ENCODE peak calls at places on chromosome 12, in nine cellular contexts. I is H9, V is HCT116, R is A549, U is PC-9, N is hepatocyte, G is IMR-90, K is fibroblast of lung, Y is endothelial cell of umbilical vein. E is an unnamed sample. For H3K4me1, the result is how much of the 10 kb centered on the place peaks cover.

GRCh38 chr12:69497308-69498026 is 27.3 kb downstream of the FRS2 start:
- DNase-seq in N (no peak), R (no peak), Y (no peak), V (no peak), K (peak), G (peak), U (no peak), I (no peak), E (no peak)

GRCh38 chr12:4355843-4356327 is 23.6 kb downstream of the FGF23 start:
- DNase-seq in G (peak), K (peak), I (peak), N (peak), R (peak), Y (peak), U (no peak), V (peak), E (peak)

GRCh38 chr12:69019910-69020309 is 86.9 kb upstream of the CPM start:
- DNase-seq in U (no peak), N (no peak), I (no peak), G (no peak), K (no peak), Y (no peak), V (no peak), R (no peak), E (no peak)

GRCh38 chr12:79420146-79420618 is 270.6 kb downstream of the PAWR start:
- DNase-seq in R (peak), N (peak), V (peak), U (peak), G (peak), K (peak), Y (peak), I (no peak), E (peak)

GRCh38 chr12:62969695-62970094 is 34.7 kb upstream of the PPM1H start:
- DNase-seq in R (no peak), K (no peak), Y (no peak), U (no peak), G (no peak), I (no peak), V (no peak), N (no peak), E (no peak)

GRCh38 chr12:46362895-46363581 is 9.5 kb downstream of the SLC38A2 start:
- DNase-seq in R (no peak), N (no peak), G (no peak), I (no peak), K (no peak), V (no peak), Y (no peak), U (no peak), E (no peak)

GRCh38 chr12:5081016-5081415 is 37.3 kb downstream of the KCNA5 start:
- DNase-seq in V (no peak), Y (no peak), K (no peak), N (no peak), R (no peak), G (no peak), U (no peak), I (peak), E (no peak)

GRCh38 chr12:26010293-26010821 is 51.9 kb downstream of the RASSF8 start:
- DNase-seq in Y (peak), N (no peak), U (no peak), V (no peak), I (no peak), G (no peak), R (no peak), K (peak), E (peak)

GRCh38 chr12:120678572-120678971 is 8.4 kb upstream of the MLEC start:
- DNase-seq in G (no peak), U (no peak), Y (no peak), V (no peak), N (no peak), R (no peak), I (no peak), K (no peak), E (peak)

GRCh38 chr12:77928078-77928477 is 97.4 kb downstream of the NAV3 start:
- DNase-seq in R (no peak), Y (no peak), G (no peak), N (no peak), I (no peak), K (no peak), V (no peak), U (no peak), E (no peak)

GRCh38 chr12:77923882-77924281 is 93.2 kb downstream of the NAV3 start:
- DNase-seq in V (no peak), Y (no peak), U (no peak), N (no peak), G (no peak), I (no peak), R (no peak), K (peak), E (no peak)

GRCh38 chr12:77924703-77925102 is 94.0 kb downstream of the NAV3 start:
- DNase-seq in G (peak), N (peak), V (no peak), Y (no peak), R (no peak), U (no peak), K (peak), I (no peak), E (no peak)

DNA sequence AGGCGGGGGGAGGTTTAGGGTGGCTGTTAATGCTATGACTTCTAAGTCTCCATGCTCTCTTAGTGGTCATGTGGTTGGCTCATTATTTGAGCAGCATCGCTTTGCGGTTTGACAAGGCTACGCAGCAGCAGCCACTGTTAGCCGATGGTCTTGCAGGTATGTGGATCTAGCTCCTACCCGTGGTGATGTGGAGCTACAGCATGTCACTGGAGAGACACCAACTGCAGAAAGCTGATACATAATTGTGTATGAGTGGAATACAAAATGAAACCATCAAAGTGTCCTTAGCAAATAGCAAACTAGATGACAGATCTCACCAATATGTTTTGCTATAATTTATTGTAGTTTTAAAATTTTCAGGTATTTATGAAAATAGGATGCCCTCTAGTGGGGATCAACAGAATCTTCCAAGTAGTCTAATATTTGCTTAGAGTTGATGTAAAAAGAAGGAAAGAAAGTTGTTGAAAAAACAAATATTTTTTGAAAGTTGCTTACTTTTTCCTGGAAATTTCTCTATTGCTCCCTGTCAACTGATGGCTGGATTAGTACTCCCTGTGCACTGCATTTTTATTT is 94.9 kb downstream of the NAV3 start:
- DNase-seq in U (peak), R (peak), Y (peak), I (peak), N (peak), G (peak), K (peak), V (peak), E (peak)
- H3K4me2 ChIP-seq in U (peak), R (peak), Y (no peak), I (no peak), N (peak), G (peak), K (peak), V (peak), E (no peak)

GRCh38 chr12:52440821-52441319 is 6.7 kb upstream of the KRT75 start:
- DNase-seq in G (peak), N (peak), I (no peak), U (peak), K (peak), Y (no peak), R (peak), V (peak), E (peak)

GRCh38 chr12:52441320-52441911 is 7.2 kb upstream of the KRT75 start:
- DNase-seq in N (peak), U (peak), G (peak), K (peak), V (peak), I (no peak), Y (no peak), R (peak), E (peak)

GRCh38 chr12:52443966-52444365 is 8.0 kb downstream of the KRT6B start:
- DNase-seq in G (no peak), N (no peak), I (no peak), V (no peak), K (no peak), Y (no peak), U (no peak), R (no peak), E (no peak)

GRCh38 chr12:52444647-52445595 is 7.0 kb downstream of the KRT6B start:
- DNase-seq in Y (no peak), U (peak), V (no peak), G (no peak), R (no peak), I (no peak), N (no peak), K (peak), E (peak)

DNA sequence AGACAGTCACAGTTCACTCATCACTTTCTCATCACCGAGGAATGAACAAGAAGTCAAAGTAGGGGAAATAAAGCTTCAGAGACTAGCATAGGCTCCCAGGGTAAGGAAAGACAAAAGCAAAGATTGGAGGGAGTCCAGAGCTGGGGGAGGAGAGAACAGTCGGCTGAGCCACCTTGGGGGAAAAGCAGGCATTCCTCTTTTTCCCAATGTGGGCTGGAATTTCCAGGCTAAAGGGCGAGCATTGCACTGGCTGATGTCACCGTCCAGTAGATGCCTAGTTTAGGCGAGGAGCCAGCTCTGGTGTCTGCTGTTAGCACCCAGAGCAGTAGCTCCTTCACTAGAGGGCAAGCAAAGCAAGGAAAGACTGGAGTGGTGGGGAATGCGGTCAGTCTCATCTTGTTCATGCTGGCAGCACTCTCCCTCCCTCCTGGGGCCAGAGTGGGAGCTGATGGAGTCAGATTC is 8.5 kb upstream of the KRT75 start:
- DNase-seq in Y (no peak), U (peak), N (peak), I (peak), R (peak), V (peak), K (peak), G (peak), E (peak)
- TF ChIP-seq CTCF in Y (no peak), U (no peak), N (peak), I (peak), R (peak), V (peak), K (no peak), G (no peak), E (peak)

DNA sequence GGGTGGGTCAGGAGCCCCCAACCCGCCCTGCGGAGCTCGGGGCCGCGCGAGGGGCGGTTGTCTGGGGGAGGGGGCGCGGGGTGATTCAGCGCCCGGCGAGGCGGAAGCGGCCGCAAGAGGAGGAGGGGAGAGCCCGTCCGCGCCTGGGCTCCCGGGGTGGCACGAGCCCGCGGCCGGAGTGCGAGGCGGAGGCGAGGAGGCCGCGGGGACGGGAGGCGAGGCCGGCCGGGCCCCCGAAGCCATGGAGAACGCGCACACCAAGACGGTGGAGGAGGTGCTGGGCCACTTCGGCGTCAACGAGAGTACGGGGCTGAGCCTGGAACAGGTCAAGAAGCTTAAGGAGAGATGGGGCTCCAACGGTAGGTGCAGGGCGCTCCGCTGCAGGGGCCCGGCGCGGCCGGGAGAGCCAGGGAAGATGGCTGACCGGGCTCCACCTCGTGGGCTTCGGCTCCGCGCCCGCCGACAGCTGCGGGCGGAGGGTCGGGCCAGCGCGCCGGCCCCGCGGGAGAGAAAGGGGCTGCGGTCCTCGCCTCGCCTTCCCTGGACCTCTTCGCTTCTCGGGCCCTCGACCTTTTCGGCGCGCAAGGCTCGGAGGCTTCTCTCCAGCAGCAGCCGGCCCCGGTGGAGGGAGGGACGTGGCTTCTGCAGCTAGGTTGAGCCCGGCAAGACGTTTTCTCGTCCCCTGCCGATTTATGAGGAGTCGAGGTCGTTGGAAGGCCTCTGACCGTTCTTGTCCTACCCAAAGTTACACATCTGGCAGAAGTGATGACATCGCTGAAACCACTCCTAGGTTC is 699 bp downstream of the ATP2A2 start:
- DNase-seq in I (peak), Y (peak), G (peak), K (peak), U (peak), N (peak), V (no peak), R (peak), E (peak)
- H3K4me1 ChIP-seq in I (under half), Y (under half), G (under half), K (under half), U (under half), N (under half), V (under half), R (half or more), E (under half)

DNA sequence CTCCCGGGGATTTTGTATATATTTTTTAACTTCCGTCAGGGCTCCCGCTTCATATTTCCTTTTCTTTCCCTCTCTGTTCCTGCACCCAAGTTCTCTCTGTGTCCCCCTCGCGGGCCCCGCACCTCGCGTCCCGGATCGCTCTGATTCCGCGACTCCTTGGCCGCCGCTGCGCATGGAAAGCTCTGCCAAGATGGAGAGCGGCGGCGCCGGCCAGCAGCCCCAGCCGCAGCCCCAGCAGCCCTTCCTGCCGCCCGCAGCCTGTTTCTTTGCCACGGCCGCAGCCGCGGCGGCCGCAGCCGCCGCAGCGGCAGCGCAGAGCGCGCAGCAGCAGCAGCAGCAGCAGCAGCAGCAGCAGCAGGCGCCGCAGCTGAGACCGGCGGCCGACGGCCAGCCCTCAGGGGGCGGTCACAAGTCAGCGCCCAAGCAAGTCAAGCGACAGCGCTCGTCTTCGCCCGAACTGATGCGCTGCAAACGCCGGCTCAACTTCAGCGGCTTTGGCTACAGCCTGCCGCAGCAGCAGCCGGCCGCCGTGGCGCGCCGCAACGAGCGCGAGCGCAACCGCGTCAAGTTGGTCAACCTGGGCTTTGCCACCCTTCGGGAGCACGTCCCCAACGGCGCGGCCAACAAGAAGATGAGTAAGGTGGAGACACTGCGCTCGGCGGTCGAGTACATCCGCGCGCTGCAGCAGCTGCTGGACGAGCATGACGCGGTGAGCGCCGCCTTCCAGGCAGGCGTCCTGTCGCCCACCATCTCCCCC is 777 bp downstream of the ASCL1 start:
- DNase-seq in N (peak), V (no peak), I (peak), G (peak), U (no peak), K (peak), Y (peak), R (peak), E (peak)
- H3K4me2 ChIP-seq in N (peak), V (no peak), I (peak), G (peak), U (no peak), K (no peak), Y (peak), R (peak), E (peak)

DNA sequence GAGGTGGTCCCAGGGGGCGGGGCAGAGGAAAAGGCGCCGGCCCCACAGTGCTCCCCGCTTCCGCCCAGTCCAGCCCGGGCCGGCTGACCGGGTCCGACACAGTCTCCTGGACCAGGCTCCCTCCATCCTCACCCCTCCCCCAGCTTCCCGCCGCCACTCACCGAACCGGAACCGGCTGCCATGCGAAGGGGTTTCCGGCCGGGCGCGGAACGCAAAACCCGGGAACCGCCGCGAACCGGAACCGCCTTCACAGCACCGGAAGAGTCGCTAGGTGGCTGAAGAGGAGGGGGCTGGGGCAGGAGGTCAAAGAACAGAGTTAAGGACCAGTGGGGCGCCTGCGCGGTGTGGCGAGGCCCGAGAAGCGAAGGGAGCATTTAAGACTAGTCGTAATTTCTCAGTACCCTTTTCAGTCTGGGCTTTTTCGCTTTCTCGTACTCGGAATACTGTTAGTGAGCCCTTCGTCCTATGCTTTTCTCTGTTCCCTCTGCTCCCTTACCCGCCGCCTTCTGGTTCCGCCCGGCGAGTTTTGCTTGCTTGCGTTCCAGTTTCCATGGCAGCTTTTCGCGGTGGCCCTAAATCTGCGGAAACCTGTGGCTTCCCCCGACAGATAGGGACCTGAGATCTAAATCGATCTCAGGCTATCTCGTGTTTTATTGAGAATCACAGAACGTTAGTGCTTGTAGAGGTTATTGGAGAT is at the start of gene SENP1:
- DNase-seq in U (peak), G (peak), K (peak), R (peak), N (peak), I (peak), V (peak), Y (peak), E (peak)
- TF ChIP-seq CTCF in U (no peak), G (no peak), K (peak), R (no peak), N (no peak), I (no peak), V (no peak), Y (no peak), E (no peak)

GRCh38 chr12:770474-770873 is 18.1 kb downstream of the WNK1 start:
- DNase-seq in V (no peak), N (no peak), K (peak), R (no peak), Y (no peak), U (no peak), I (no peak), G (no peak), E (no peak)

GRCh38 chr12:772056-772697 is 19.8 kb downstream of the WNK1 start:
- DNase-seq in U (no peak), R (no peak), N (no peak), V (no peak), Y (no peak), G (no peak), K (no peak), I (no peak), E (no peak)

GRCh38 chr12:777550-778047 is 25.2 kb downstream of the WNK1 start:
- DNase-seq in Y (no peak), N (no peak), I (no peak), G (no peak), V (no peak), U (no peak), R (no peak), K (no peak), E (no peak)

GRCh38 chr12:778615-779014 is 26.2 kb downstream of the WNK1 start:
- DNase-seq in K (no peak), U (no peak), V (no peak), Y (no peak), R (no peak), G (no peak), I (no peak), N (no peak), E (no peak)

DNA sequence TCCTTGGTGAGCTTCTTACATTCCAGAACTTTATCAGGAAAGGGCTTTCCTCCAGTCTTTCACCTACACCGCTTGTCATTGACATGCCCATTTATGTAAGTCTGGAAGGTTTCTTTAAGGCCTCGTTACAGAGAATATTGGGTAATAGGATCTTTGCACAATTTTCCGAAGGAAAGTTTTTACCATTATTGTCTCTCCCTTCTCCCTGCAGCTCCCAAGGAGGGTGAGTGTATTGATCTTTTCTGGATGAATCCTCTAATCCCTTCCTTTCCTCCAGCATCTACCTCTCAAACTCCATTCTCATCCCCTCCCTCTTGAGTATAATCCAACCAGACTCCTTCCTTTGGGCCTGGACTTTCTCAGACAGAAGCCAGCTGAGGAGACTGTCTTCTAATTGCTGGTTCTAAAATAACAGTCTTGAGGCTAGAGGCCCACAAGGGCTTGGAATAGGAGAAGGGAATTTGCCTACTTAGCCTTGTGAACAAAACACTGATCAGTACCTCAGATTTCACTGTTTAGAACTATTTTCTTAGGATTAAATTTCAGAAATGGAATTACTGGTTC is 21.8 kb downstream of the WNK1 start:
- DNase-seq in U (no peak), G (no peak), N (peak), K (no peak), I (no peak), Y (no peak), V (no peak), R (no peak), E (no peak)
- H3K4me1 ChIP-seq in U (under half), G (under half), N (under half), K (under half), I (under half), Y (under half), V (under half), R (half or more), E (under half)

GRCh38 chr12:132204822-132205270 is 60.6 kb downstream of the NOC4L start:
- DNase-seq in Y (no peak), V (no peak), K (no peak), U (no peak), G (no peak), I (no peak), N (no peak), R (no peak), E (no peak)
- H3K4me2 ChIP-seq in Y (no peak), V (no peak), K (no peak), U (no peak), G (no peak), I (no peak), N (peak), R (peak), E (no peak)

GRCh38 chr12:123949118-123949774 is 23.4 kb downstream of the CCDC92 start:
- DNase-seq in Y (no peak), K (peak), V (no peak), I (peak), U (no peak), R (no peak), G (no peak), N (peak), E (no peak)
- TF ChIP-seq CTCF in Y (no peak), K (no peak), V (no peak), I (no peak), U (no peak), R (no peak), G (no peak), N (no peak), E (no peak)

E was measured in mammary epithelial cell.